ENCODE peak calls at places on chromosomes 3 and 15, in six cellular contexts. U is cardiac muscle cell; B is left ventricle myocardium inferior; R is CD8-positive, alpha-beta T cell; Q is thoracic aorta; P is esophagus muscularis mucosa. W is an unnamed sample. For H3K36me3, the result is how much of the 10 kb centered on the place peaks cover.

GRCh38 chr3:101963902-101964362 is 114.6 kb downstream of the NFKBIZ start:
- DNase-seq in B (no peak), Q (no peak), R (no peak), P (no peak), U (peak), W (no peak)

GRCh38 chr3:104575631-104576030 is 791.1 kb upstream of the ALCAM start:
- DNase-seq in U (no peak), Q (no peak), R (no peak), B (no peak), P (no peak), W (no peak)

GRCh38 chr3:140265269-140265668 is 330.3 kb downstream of the CLSTN2 start:
- DNase-seq in U (no peak), Q (no peak), P (no peak), R (no peak), B (no peak), W (no peak)

GRCh38 chr3:171565671-171566070 is 105.5 kb upstream of the TNIK start:
- DNase-seq in U (peak), Q (no peak), R (no peak), P (no peak), B (no peak), W (no peak)

GRCh38 chr3:107404727-107405519 is 27.7 kb downstream of the CCDC54 start:
- DNase-seq in P (no peak), R (no peak), U (peak), B (no peak), Q (no peak), W (no peak)

GRCh38 chr15:32668942-32669341 is 27.4 kb downstream of the SCG5 start:
- DNase-seq in Q (no peak), B (no peak), U (no peak), R (no peak), P (no peak), W (no peak)

GRCh38 chr3:13673207-13673606 is 124.3 kb downstream of the FBLN2 start:
- DNase-seq in R (no peak), U (no peak), P (no peak), B (no peak), Q (no peak), W (no peak)

GRCh38 chr3:159840900-159841299 is 147.7 kb upstream of the IL12A start:
- DNase-seq in R (no peak), B (no peak), U (peak), Q (no peak), P (no peak), W (no peak)

GRCh38 chr3:187967982-187968381 is 186.0 kb upstream of the LPP start:
- DNase-seq in R (no peak), U (no peak), P (no peak), Q (no peak), B (no peak), W (no peak)

GRCh38 chr15:101042320-101042719 is 123.2 kb downstream of the LRRK1 start:
- DNase-seq in B (no peak), Q (no peak), P (no peak), U (no peak), R (no peak), W (no peak)

GRCh38 chr15:78752492-78753358 is 58.5 kb downstream of the ADAMTS7 start:
- DNase-seq in P (no peak), Q (no peak), B (no peak), R (no peak), U (no peak), W (no peak)

GRCh38 chr3:37197810-37198371 is 23.5 kb upstream of the LRRFIP2 start:
- DNase-seq in Q (no peak), P (no peak), B (no peak), U (no peak), R (no peak), W (no peak)

GRCh38 chr3:11643212-11644087 is at the start of gene VGLL4:
- DNase-seq in P (peak), Q (peak), B (peak), U (peak), R (peak), W (peak)

GRCh38 chr3:155096303-155097008 is 16.3 kb downstream of the MME start:
- DNase-seq in Q (no peak), P (no peak), U (no peak), R (no peak), B (no peak), W (no peak)

GRCh38 chr3:171898192-171898591 is 55.0 kb downstream of the TMEM212 start:
- DNase-seq in R (no peak), P (no peak), Q (no peak), B (no peak), U (no peak), W (no peak)

GRCh38 chr3:32421991-32422859 is 30.6 kb downstream of the CMTM7 start:
- DNase-seq in U (peak), B (peak), R (no peak), P (peak), Q (peak), W (peak)

GRCh38 chr15:82132742-82133141 is 86.9 kb upstream of the MEX3B start:
- DNase-seq in B (no peak), Q (no peak), U (peak), R (no peak), P (no peak), W (no peak)

GRCh38 chr3:45992820-45993219 is 2.8 kb downstream of the FYCO1 start:
- DNase-seq in R (no peak), Q (no peak), P (no peak), B (no peak), U (peak), W (no peak)

GRCh38 chr3:133742351-133743091 is 3.7 kb upstream of the TF start:
- DNase-seq in B (no peak), P (no peak), R (no peak), U (peak), Q (no peak), W (peak)

GRCh38 chr15:62307551-62307950 is 142.5 kb upstream of the C2CD4B start:
- DNase-seq in B (no peak), U (peak), P (no peak), R (no peak), Q (no peak), W (no peak)

GRCh38 chr3:33417051-33417673 is 23.0 kb downstream of the UBP1 start:
- DNase-seq in R (no peak), U (peak), P (no peak), B (no peak), Q (no peak), W (no peak)

GRCh38 chr3:197343111-197343510 is 44.7 kb upstream of the DLG1 start:
- DNase-seq in R (no peak), B (no peak), P (no peak), Q (no peak), U (no peak), W (no peak)

GRCh38 chr3:152797751-152798432 is 37.0 kb upstream of the P2RY1 start:
- DNase-seq in Q (no peak), U (peak), B (no peak), R (no peak), P (no peak), W (no peak)

GRCh38 chr15:53160092-53160704 is 370.1 kb upstream of the ONECUT1 start:
- DNase-seq in Q (no peak), B (no peak), P (no peak), U (no peak), R (no peak), W (peak)

GRCh38 chr3:138127636-138128365 is 4.4 kb downstream of the A4GNT start:
- DNase-seq in R (no peak), B (no peak), Q (no peak), U (no peak), P (peak), W (no peak)

GRCh38 chr3:126051234-126051633 is 32.7 kb downstream of the SLC41A3 start:
- DNase-seq in P (no peak), Q (no peak), U (no peak), B (no peak), R (no peak), W (no peak)

GRCh38 chr3:38000965-38001455 is 10.4 kb downstream of the VILL start:
- DNase-seq in B (no peak), U (no peak), R (no peak), Q (no peak), P (no peak), W (no peak)

GRCh38 chr3:146308682-146309081 is 57.8 kb upstream of the PLSCR4 start:
- DNase-seq in U (peak), B (no peak), P (no peak), Q (no peak), R (no peak), W (no peak)

GRCh38 chr15:68769702-68770101 is 51.0 kb downstream of the ANP32A start:
- DNase-seq in P (no peak), B (no peak), R (no peak), U (no peak), Q (no peak), W (no peak)
- TF ChIP-seq CTCF in P (no peak), B (no peak), R (no peak), U (no peak), Q (no peak), W (no peak)

DNA sequence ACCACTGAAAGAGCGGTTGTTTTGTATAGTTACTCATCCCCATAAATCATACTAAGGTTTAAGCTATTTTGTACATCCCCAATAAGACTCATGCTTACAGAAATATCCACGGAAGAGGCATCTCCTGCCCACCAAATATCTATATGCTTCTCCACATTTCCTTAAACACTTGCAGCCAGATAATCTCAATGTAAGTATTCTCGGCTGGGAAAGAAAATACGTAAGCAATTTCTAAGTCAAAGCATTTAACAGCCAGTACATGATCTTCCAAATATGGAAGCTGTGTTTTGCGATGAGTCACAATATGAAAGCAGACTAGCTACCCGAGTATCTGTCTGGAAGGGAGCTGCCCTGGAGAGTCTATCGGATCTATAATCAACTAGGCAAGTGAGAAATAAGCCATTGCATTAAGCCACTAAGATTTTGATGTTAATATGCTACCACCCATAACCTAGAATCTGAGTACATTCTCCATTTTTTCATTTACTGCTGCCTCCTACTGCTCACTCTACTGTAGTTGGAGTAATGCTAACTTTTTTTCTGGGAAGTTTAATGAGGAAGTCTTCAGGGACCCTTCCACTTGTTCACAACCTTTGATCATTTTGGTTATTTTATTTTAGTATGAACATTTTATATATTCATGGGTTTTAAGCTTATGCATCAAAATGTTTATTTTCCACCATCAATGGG is 26.9 kb upstream of the ZMAT3 start:
- DNase-seq in Q (no peak), U (peak), B (no peak), R (no peak), P (no peak), W (no peak)
- H3K4me3 ChIP-seq in Q (peak), U (no peak), B (no peak), R (no peak), P (peak), W (no peak)

DNA sequence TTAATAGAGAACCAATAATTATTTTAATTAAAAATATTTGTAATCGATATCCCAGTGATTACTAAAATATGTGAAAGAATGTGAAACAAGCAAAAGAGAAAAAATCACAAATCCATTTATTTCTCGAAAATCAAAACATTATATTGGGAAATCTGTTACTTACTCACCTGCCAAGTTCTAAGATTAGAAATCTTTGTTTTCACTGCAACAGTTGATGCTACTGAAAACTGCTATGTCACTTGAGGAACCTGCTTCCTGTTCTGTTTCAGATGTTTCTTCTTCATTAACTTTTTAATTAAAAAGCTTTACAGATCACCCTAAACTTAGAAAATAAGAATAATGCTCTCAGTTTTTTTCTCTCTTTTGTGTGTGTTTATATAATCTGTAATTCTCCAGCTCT is 13.7 kb upstream of the DPH6 start:
- DNase-seq in P (no peak), B (no peak), U (no peak), R (no peak), Q (no peak), W (no peak)
- H3K36me3 ChIP-seq in P (under half), B (under half), U (under half), R (under half), Q (under half), W (under half)

DNA sequence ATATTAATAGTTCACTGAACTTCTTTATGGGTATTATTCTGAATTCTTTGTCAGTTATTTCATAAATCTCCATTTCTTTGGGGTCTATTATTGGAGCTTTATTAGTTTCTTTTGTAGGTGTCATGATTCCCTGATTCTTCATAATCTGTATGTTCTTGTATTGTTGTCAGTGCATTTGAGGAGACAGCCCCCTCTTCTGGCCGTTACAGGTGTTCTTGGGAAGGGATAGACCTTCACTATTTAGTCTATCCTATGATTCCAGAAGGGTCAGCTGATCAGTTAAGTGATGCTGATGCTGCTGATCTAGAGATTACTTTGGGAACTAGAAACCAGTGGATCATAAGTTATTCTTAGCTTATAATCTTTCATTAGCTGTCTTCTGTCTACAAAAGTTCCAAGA is 34.9 kb downstream of the TMEM39A start:
- DNase-seq in P (no peak), B (no peak), R (no peak), Q (no peak), U (no peak), W (no peak)
- TF ChIP-seq CTCF in P (no peak), B (no peak), R (no peak), Q (no peak), U (peak), W (no peak)

GRCh38 chr3:16789344-16790100 is 95.2 kb upstream of the PLCL2 start:
- DNase-seq in P (no peak), R (peak), B (no peak), Q (no peak), U (no peak), W (no peak)

GRCh38 chr3:16784958-16785357 is 99.8 kb upstream of the PLCL2 start:
- DNase-seq in P (no peak), R (no peak), Q (no peak), B (no peak), U (no peak), W (no peak)

GRCh38 chr3:16793321-16793720 is 91.4 kb upstream of the PLCL2 start:
- DNase-seq in R (no peak), U (no peak), P (no peak), Q (no peak), B (no peak), W (no peak)

GRCh38 chr3:16790432-16791379 is 94.0 kb upstream of the PLCL2 start:
- DNase-seq in B (no peak), P (no peak), R (no peak), U (peak), Q (no peak), W (no peak)

DNA sequence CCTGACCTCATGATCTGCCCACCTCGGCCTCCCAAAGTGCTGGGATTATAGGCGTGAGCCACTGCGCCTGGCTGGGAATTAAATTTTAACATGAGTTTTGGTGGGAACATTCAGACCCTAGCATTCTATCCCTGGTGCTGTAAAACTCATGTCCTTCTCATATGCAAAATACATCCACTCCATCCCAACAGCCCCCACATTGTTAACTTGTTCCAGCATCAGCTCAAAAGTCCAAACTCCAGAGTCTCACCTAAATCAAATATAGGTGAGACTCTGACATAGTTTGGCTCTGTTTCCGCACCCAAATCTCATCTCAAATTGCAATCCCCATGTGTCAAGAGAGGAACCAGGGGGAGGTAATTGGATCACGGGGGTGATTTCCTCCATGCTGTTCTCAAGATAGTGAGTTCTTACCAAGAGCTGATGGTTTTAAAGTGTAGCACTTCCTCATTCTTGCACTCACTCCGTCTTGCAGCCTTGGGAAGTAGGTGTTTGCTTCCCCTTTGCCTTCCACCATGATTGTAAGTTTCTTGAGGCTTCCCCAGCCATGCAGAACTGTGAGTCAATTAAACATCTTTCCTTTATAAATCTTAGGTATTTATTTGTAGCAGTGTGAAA is 96.2 kb upstream of the PLCL2 start:
- DNase-seq in R (no peak), P (no peak), B (no peak), U (no peak), Q (no peak), W (no peak)
- H3K4me3 ChIP-seq in R (no peak), P (no peak), B (no peak), U (no peak), Q (no peak), W (no peak)